ENCODE peak calls at places on chromosomes 11 and 22, in ten cellular contexts. C is GM04504; Z is activated naive CD4-positive, alpha-beta T cell treated with anti-CD3 and anti-CD28 coated beads for 36 hours; O is IMR-90; B is stimulated activated CD4-positive, alpha-beta T cell treated with anti-CD3 and anti-CD28 coated beads, Interleukin-15, amount 100 ng/mL, for 1 hour; W is lung microvascular endothelial cell; X is amniotic stem cell; P is neural crest cell; E is HEK293T; Q is hepatic stellate cell. F is an unnamed sample.
A peak's percentile ranks its signal among the peaks of the same experiment; 100 is the strongest.

GRCh38 chr11:40679276-40679675 is 780.2 kb downstream of the LRRC4C start:
- DNase-seq in C (no peak), Z (no peak), O (no peak), B (no peak), W (no peak), X (no peak), P (no peak), E (no peak), Q (no peak), F (no peak)

GRCh38 chr22:43867839-43868652 is 5.7 kb upstream of the SULT4A1 start:
- DNase-seq in C (peak; percentile 25), Z (peak; percentile 50), O (peak; percentile 73), B (no peak), W (peak; percentile 72), X (peak; percentile 12), P (peak; percentile 81), E (peak; percentile 75), Q (peak; percentile 61), F (peak; percentile 52)

GRCh38 chr11:58195939-58196338 is 7.1 kb downstream of the OR9Q2 start:
- DNase-seq in C (no peak), Z (no peak), O (no peak), B (no peak), W (no peak), X (no peak), P (no peak), E (no peak), Q (no peak), F (no peak)

GRCh38 chr11:1054143-1055108 is 17.9 kb upstream of the MUC6 start:
- DNase-seq in C (peak; percentile 34), Z (no peak), O (no peak), B (no peak), W (no peak), X (no peak), P (no peak), E (no peak), Q (peak; percentile 58), F (no peak)

GRCh38 chr11:45662665-45663485 is 2.5 kb downstream of the CHST1 start:
- DNase-seq in C (peak; percentile 62), Z (peak; percentile 46), O (peak; percentile 89), B (no peak), W (peak; percentile 67), X (peak; percentile 93), P (no peak), E (no peak), Q (peak; percentile 92), F (peak; percentile 40)

GRCh38 chr11:130979386-130979972 is 63.2 kb upstream of the SNX19 start:
- DNase-seq in C (no peak), Z (no peak), O (peak; percentile 61), B (no peak), W (peak; percentile 55), X (no peak), P (no peak), E (peak; percentile 18), Q (peak; percentile 11), F (no peak)

GRCh38 chr11:93728792-93729128 is 12.5 kb downstream of the TAF1D start:
- DNase-seq in C (no peak), Z (no peak), O (no peak), B (no peak), W (no peak), X (no peak), P (no peak), E (no peak), Q (no peak), F (no peak)

GRCh38 chr11:26827567-26828037 is 105.7 kb upstream of the SLC5A12 start:
- DNase-seq in C (no peak), Z (no peak), O (peak; percentile 30), B (no peak), W (no peak), X (no peak), P (no peak), E (no peak), Q (peak; percentile 27), F (no peak)

GRCh38 chr11:44002191-44003093 is 45.3 kb upstream of the ACCSL start:
- DNase-seq in C (no peak), Z (no peak), O (no peak), B (no peak), W (no peak), X (no peak), P (no peak), E (no peak), Q (no peak), F (peak; percentile 39)